ENCODE peak calls at places on chromosomes 11 and 22, in four cellular contexts. P is GM12878, Y is HepG2, K is K562. S is an unnamed sample.

GRCh38 chr11:114564836-114565235 is 5.2 kb upstream of the NXPE1 start:
- DNase-seq in P (no peak), Y (no peak), K (no peak), S (no peak)

GRCh38 chr11:1760351-1761109 is 3.2 kb downstream of the CTSD start:
- DNase-seq in P (no peak), Y (no peak), K (no peak), S (no peak)

GRCh38 chr11:2304156-2305139 is 2.6 kb downstream of the TSPAN32 start:
- DNase-seq in P (no peak), Y (no peak), K (no peak), S (no peak)

GRCh38 chr11:115166826-115167225 is 337.4 kb downstream of the CADM1 start:
- DNase-seq in P (no peak), Y (no peak), K (no peak), S (no peak)

GRCh38 chr11:110098645-110099044 is 5.5 kb downstream of the ZC3H12C start:
- DNase-seq in P (no peak), Y (no peak), K (no peak), S (no peak)

GRCh38 chr11:33445761-33446161 is 188.6 kb downstream of the HIPK3 start:
- DNase-seq in P (no peak), Y (peak; percentile 35), K (no peak), S (no peak)

GRCh38 chr11:132217856-132218255 is 847.4 kb downstream of the NTM start:
- DNase-seq in P (no peak), Y (no peak), K (no peak), S (no peak)

GRCh38 chr11:66280428-66280827 is 2.5 kb downstream of the CNIH2 start:
- DNase-seq in P (no peak), Y (no peak), K (no peak), S (no peak)

GRCh38 chr11:35619030-35619753 is 932 bp downstream of the FJX1 start:
- DNase-seq in P (no peak), Y (no peak), K (peak; percentile 20), S (peak; percentile 54)

GRCh38 chr22:50184004-50184461 is 1.7 kb upstream of the TRABD start:
- DNase-seq in P (no peak), Y (peak; percentile 55), K (no peak), S (no peak)

GRCh38 chr11:23212829-23213228 is 352.6 kb upstream of the CCDC179 start:
- DNase-seq in P (no peak), Y (no peak), K (no peak), S (no peak)

GRCh38 chr11:67356867-67357561 is 3.7 kb upstream of the POLD4 start:
- DNase-seq in P (no peak), Y (peak; percentile 76), K (peak; percentile 70), S (peak; percentile 82)

GRCh38 chr11:36296925-36297604 is 977 bp downstream of the PRR5L start:
- DNase-seq in P (no peak), Y (no peak), K (no peak), S (no peak)

GRCh38 chr11:2194877-2195755 is 23.5 kb upstream of the TH start:
- DNase-seq in P (no peak), Y (peak; percentile 25), K (peak; percentile 79), S (peak; percentile 87)

GRCh38 chr11:30852091-30852490 is 265.9 kb upstream of the MPPED2 start:
- DNase-seq in P (no peak), Y (no peak), K (no peak), S (no peak)

GRCh38 chr22:37498289-37498909 is 12.2 kb upstream of the MFNG start:
- DNase-seq in P (peak; percentile 15), Y (peak; percentile 50), K (peak; percentile 80), S (peak; percentile 90)
- TF ChIP-seq ESRRA in P (no peak), Y (no peak), K (no peak), S (no peak)

GRCh38 chr11:97687106-97687505 is 1297.3 kb downstream of the JRKL start:
- DNase-seq in P (no peak), Y (no peak), K (no peak), S (no peak)

GRCh38 chr11:97684486-97685439 is 1295.0 kb downstream of the JRKL start:
- DNase-seq in P (no peak), Y (no peak), K (no peak), S (no peak)

GRCh38 chr11:97683733-97684132 is 1293.9 kb downstream of the JRKL start:
- DNase-seq in P (no peak), Y (peak; percentile 10), K (peak; percentile 7), S (peak; percentile 56)
- TF ChIP-seq ETV6 in P (no peak), Y (no peak), K (no peak), S (no peak)

GRCh38 chr11:62295504-62295903 is 3.4 kb downstream of the SCGB1D4 start:
- DNase-seq in P (no peak), Y (peak; percentile 23), K (no peak), S (peak; percentile 58)
- TF ChIP-seq ESRRA in P (no peak), Y (no peak), K (no peak), S (no peak)

DNA sequence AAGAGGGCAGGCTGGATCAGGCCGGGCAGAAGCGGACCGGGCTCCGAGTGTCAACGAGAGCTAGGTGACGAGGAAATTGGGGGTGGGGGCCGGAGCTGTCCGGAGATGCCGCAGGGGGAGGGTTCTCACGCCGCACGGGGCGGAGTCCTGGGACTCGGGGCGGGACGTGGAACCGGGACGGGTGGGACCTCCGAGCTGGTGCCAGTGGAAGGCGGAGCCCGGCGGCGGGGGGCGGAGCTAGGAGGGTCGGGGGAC is 207 bp downstream of the FKBP2 start:
- DNase-seq in P (peak; percentile 91), Y (no peak), K (no peak), S (no peak)
- TF ChIP-seq ETV6 in P (no peak), Y (no peak), K (no peak), S (no peak)

S was measured in WTC11.